ENCODE peak calls at places on chromosomes 5 and 9, in five cellular contexts. A is SK-N-SH, P is HepG2, D is H1, G is K562. F is an unnamed sample.

GRCh38 chr5:87650284-87650683 is 237.6 kb upstream of the CCNH start:
- DNase-seq in A (no peak), P (no peak), D (no peak), G (no peak), F (no peak)

GRCh38 chr9:89592963-89593775 is 11.6 kb upstream of the GADD45G start:
- DNase-seq in A (no peak), P (peak; percentile 66), D (peak; percentile 72), G (no peak), F (no peak)

GRCh38 chr5:93513298-93513697 is 67.7 kb downstream of the NR2F1-AS1 start:
- DNase-seq in A (no peak), P (no peak), D (no peak), G (no peak), F (no peak)

GRCh38 chr5:180135128-180135955 is 63.8 kb upstream of the RNF130 start:
- DNase-seq in A (no peak), P (no peak), D (no peak), G (no peak), F (no peak)

GRCh38 chr9:15735083-15735974 is 182.5 kb downstream of the CCDC171 start:
- DNase-seq in A (no peak), P (no peak), D (no peak), G (no peak), F (no peak)

GRCh38 chr9:38651400-38652042 is 31.1 kb upstream of the ANKRD18A start:
- DNase-seq in A (no peak), P (no peak), D (no peak), G (no peak), F (peak; percentile 11)

GRCh38 chr9:81595887-81596558 is 93.3 kb downstream of the TLE1 start:
- DNase-seq in A (peak; percentile 55), P (no peak), D (peak; percentile 74), G (no peak), F (no peak)

GRCh38 chr5:141646026-141646425 is 5.2 kb downstream of the FCHSD1 start:
- DNase-seq in A (no peak), P (no peak), D (no peak), G (no peak), F (no peak)

GRCh38 chr5:150574818-150575537 is 65.5 kb upstream of the SYNPO start:
- DNase-seq in A (peak; percentile 97), P (no peak), D (no peak), G (no peak), F (no peak)

GRCh38 chr5:150142800-150143724 is 12.6 kb downstream of the PDGFRB start:
- DNase-seq in A (peak; percentile 68), P (peak; percentile 91), D (no peak), G (peak; percentile 72), F (no peak)

GRCh38 chr9:126146254-126147145 is 180.1 kb upstream of the MVB12B start:
- DNase-seq in A (peak; percentile 45), P (peak; percentile 91), D (peak; percentile 62), G (peak; percentile 11), F (peak; percentile 15)

GRCh38 chr5:122858451-122858850 is 13.0 kb downstream of the SNX24 start:
- DNase-seq in A (peak; percentile 50), P (no peak), D (no peak), G (no peak), F (no peak)

GRCh38 chr5:83294246-83294645 is 177.3 kb upstream of the VCAN start:
- DNase-seq in A (no peak), P (no peak), D (no peak), G (no peak), F (no peak)

GRCh38 chr9:69605406-69605805 is 66.8 kb downstream of the APBA1 start:
- DNase-seq in A (no peak), P (no peak), D (no peak), G (no peak), F (no peak)
- TF ChIP-seq USF2 in A (no peak), P (no peak), D (no peak), G (no peak), F (no peak)

GRCh38 chr5:115432691-115433090 is 111.9 kb downstream of the FEM1C start:
- DNase-seq in A (no peak), P (no peak), D (no peak), G (no peak), F (no peak)
- TF ChIP-seq GABPA in A (no peak), P (no peak), D (no peak), G (no peak), F (no peak)

GRCh38 chr5:56534102-56534501 is 281.2 kb upstream of the MAP3K1 start:
- DNase-seq in A (no peak), P (peak; percentile 46), D (no peak), G (peak; percentile 34), F (no peak)
- TF ChIP-seq USF2 in A (no peak), P (no peak), D (no peak), G (no peak), F (no peak)

DNA sequence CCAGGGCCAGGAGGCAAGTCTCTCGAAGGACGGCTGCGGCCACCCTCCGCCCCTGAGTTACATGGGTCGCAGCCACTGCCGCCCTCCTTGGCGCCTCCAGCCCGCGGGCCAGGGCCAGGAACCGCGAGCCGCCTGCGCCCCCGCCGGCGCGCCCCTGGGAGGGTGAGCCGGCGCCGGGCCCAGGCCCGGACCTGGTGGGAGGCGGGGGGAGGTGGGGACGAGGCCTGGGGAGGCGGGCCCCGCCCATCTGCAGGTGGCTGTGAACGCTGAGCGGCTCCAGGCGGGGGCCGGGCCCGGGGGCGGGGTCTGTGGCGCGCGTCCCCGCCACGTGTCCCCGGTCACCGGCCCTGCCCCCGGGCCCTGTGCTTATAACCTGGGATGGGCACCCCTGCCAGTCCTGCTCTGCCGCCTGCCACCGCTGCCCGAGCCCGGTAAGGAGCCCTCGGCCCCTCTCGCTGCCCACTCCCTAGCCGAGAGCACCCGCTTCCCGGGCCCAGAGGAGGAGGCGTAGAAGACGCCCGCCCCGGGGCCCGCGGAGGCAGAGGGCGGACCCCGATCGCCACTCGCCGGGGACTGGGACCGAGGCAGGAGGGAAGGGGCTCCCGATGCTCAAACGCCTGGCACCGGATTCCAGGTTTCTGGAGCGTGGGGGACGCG is at the start of gene ASS1:
- DNase-seq in A (no peak), P (peak; percentile 33), D (no peak), G (peak; percentile 72), F (no peak)
- TF ChIP-seq GABPA in A (no peak), P (no peak), D (no peak), G (no peak), F (no peak)

DNA sequence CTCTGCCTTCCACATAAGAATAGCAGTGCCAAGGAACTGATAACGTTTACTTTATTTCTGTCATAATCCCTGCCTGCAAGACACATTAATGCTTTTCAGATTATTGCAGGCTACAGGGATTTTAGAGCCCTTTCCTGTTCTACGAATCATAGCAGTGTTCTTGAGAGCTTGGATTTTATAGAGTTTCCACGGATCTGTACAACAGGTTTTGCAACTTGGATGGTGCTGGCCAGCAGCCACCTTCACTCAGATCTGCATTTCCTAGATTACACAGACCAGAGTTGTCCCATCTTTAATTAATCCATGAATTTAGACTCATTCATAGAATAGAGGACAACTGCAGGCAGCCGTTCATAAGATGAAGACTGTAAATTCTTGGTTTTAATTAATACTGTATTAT is 38.1 kb downstream of the SLC12A2 start:
- DNase-seq in A (no peak), P (no peak), D (no peak), G (no peak), F (no peak)
- TF ChIP-seq USF2 in A (no peak), P (no peak), D (no peak), G (no peak), F (no peak)

GRCh38 chr9:110256392-110257096 is at the start of gene TXN:
- DNase-seq in A (peak; percentile 93), P (peak; percentile 84), D (peak; percentile 38), G (peak; percentile 97), F (peak; percentile 87)

GRCh38 chr9:110254500-110254899 is 1.8 kb downstream of the TXN start:
- DNase-seq in A (no peak), P (no peak), D (no peak), G (no peak), F (no peak)

GRCh38 chr9:110256142-110256391 is 240 bp downstream of the TXN start:
- DNase-seq in A (peak; percentile 73), P (no peak), D (no peak), G (no peak), F (no peak)

GRCh38 chr9:110255417-110256141 is 728 bp downstream of the TXN start:
- DNase-seq in A (peak; percentile 55), P (peak; percentile 29), D (no peak), G (peak; percentile 78), F (no peak)

DNA sequence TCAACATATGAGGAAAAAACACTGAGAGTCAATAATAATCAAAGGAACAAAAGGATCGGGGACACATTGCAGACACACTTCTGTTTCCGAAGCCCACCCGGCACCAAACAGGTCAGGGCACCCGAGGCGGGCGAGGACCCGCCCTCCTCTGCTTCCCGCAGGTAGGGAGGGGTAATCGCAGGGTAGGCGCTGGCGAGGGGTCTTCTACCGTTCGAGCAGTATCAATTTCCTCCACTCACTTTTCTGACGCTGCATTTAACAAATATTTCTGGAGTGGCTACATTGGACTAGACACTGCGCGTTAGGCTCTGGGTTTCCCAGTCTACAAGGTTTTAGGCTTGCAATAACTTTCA is 1.3 kb downstream of the TXN start:
- DNase-seq in A (peak; percentile 27), P (no peak), D (no peak), G (no peak), F (no peak)
- TF ChIP-seq GABPA in A (no peak), P (no peak), D (no peak), G (no peak), F (no peak)

DNA sequence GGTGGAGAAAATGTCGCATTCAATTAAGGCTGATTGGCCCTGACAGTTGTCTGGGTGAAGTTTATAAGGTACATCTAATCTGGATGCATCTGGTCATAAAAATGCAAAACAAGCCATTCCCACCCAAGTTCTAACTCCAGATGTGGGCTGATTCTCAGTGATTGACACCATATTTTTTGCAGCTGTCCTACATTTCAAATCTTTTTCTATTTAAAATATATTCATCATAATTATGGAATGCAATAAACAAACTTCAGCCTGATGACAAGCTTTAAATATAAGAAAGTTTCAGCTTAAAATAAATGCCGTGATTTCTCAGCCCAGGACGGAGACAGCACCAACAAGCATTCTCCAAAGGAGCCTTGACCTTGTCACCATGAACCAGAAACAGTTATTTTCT is 146.4 kb upstream of the SMIM23 start:
- DNase-seq in A (no peak), P (no peak), D (no peak), G (no peak), F (no peak)
- TF ChIP-seq USF2 in A (no peak), P (no peak), D (no peak), G (no peak), F (no peak)

DNA sequence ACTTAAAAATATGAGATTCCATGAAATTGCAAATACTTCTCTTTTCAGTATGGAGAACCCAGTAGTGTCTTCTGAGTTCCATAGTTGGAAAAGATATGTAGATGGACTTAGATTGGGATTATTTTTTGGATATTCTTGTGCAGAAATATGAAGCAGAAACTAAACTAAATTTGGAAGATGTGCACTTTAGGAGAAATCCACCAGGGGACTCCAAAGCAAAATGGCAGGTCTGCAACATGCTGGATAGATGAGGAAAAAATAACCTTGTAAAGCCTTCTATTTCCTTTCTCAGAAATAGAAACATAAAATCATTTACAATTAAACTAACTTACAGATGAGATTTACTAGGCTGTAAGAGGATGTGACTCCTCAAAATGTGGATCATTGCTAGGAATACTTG is 49.2 kb upstream of the MINAR2 start:
- DNase-seq in A (no peak), P (no peak), D (no peak), G (no peak), F (no peak)
- TF ChIP-seq GABPA in A (no peak), P (no peak), D (no peak), G (no peak), F (no peak)